ENCODE peak calls at places on chromosomes 1 and 21, in ten cellular contexts. One of them, this sample, is unnamed.

GRCh38 chr1:225597926-225598575 is 54.9 kb downstream of the ENAH start:
- DNase-seq in heart right ventricle: no peak
- DNase-seq in T-helper 2 cell: no peak
- DNase-seq in GM23338: no peak
- DNase-seq in WTC11: no peak
- DNase-seq in H4: peak
- DNase-seq in GM23248: peak
- DNase-seq in BJ: no peak
- DNase-seq in Caco-2: no peak
- DNase-seq in cardiac fibroblast: peak
- DNase-seq in this sample: no peak

GRCh38 chr1:216528816-216529215 is 105.6 kb upstream of the USH2A start:
- DNase-seq in GM23338: no peak
- DNase-seq in Caco-2: peak
- DNase-seq in T-helper 2 cell: no peak
- DNase-seq in BJ: no peak
- DNase-seq in heart right ventricle: no peak
- DNase-seq in cardiac fibroblast: no peak
- DNase-seq in H4: no peak
- DNase-seq in WTC11: no peak
- DNase-seq in GM23248: no peak
- DNase-seq in this sample: no peak

GRCh38 chr1:115229016-115229415 is 109.0 kb downstream of the NGF start:
- DNase-seq in WTC11: no peak
- DNase-seq in H4: no peak
- DNase-seq in T-helper 2 cell: no peak
- DNase-seq in GM23248: no peak
- DNase-seq in BJ: no peak
- DNase-seq in cardiac fibroblast: no peak
- DNase-seq in heart right ventricle: no peak
- DNase-seq in GM23338: no peak
- DNase-seq in Caco-2: no peak
- DNase-seq in this sample: no peak

GRCh38 chr21:26513212-26513611 is 59.9 kb downstream of the CYYR1 start:
- DNase-seq in GM23338: no peak
- DNase-seq in GM23248: peak
- DNase-seq in Caco-2: no peak
- DNase-seq in cardiac fibroblast: peak
- DNase-seq in WTC11: no peak
- DNase-seq in BJ: no peak
- DNase-seq in heart right ventricle: no peak
- DNase-seq in H4: peak
- DNase-seq in T-helper 2 cell: no peak
- DNase-seq in this sample: no peak

GRCh38 chr1:178174539-178174938 is 80.6 kb downstream of the RASAL2 start:
- DNase-seq in GM23338: no peak
- DNase-seq in Caco-2: no peak
- DNase-seq in heart right ventricle: no peak
- DNase-seq in BJ: no peak
- DNase-seq in WTC11: no peak
- DNase-seq in cardiac fibroblast: no peak
- DNase-seq in GM23248: no peak
- DNase-seq in H4: no peak
- DNase-seq in T-helper 2 cell: no peak
- DNase-seq in this sample: no peak

GRCh38 chr1:32871364-32872188 is 864 bp upstream of the FNDC5 start:
- DNase-seq in BJ: no peak
- DNase-seq in GM23338: peak
- DNase-seq in heart right ventricle: no peak
- DNase-seq in GM23248: peak
- DNase-seq in WTC11: no peak
- DNase-seq in Caco-2: no peak
- DNase-seq in T-helper 2 cell: no peak
- DNase-seq in H4: no peak
- DNase-seq in cardiac fibroblast: no peak
- DNase-seq in this sample: no peak

GRCh38 chr1:189269011-189269410 is 1208.7 kb downstream of the BRINP3 start:
- DNase-seq in WTC11: no peak
- DNase-seq in cardiac fibroblast: peak
- DNase-seq in T-helper 2 cell: no peak
- DNase-seq in Caco-2: no peak
- DNase-seq in BJ: no peak
- DNase-seq in GM23248: no peak
- DNase-seq in H4: peak
- DNase-seq in heart right ventricle: no peak
- DNase-seq in GM23338: peak
- DNase-seq in this sample: no peak

GRCh38 chr1:26851106-26851684 is 11.8 kb upstream of the SFN start:
- DNase-seq in BJ: no peak
- DNase-seq in cardiac fibroblast: no peak
- DNase-seq in GM23248: peak
- DNase-seq in WTC11: no peak
- DNase-seq in Caco-2: no peak
- DNase-seq in heart right ventricle: no peak
- DNase-seq in T-helper 2 cell: no peak
- DNase-seq in H4: no peak
- DNase-seq in GM23338: peak
- DNase-seq in this sample: no peak

GRCh38 chr1:225745231-225745630 is 32.4 kb upstream of the SRP9 start:
- DNase-seq in heart right ventricle: no peak
- DNase-seq in Caco-2: no peak
- DNase-seq in BJ: no peak
- DNase-seq in cardiac fibroblast: no peak
- DNase-seq in T-helper 2 cell: no peak
- DNase-seq in GM23248: no peak
- DNase-seq in WTC11: no peak
- DNase-seq in GM23338: no peak
- DNase-seq in H4: no peak
- DNase-seq in this sample: no peak

GRCh38 chr1:7885513-7886298 is 32.8 kb upstream of the UTS2 start:
- DNase-seq in Caco-2: peak
- DNase-seq in GM23338: peak
- DNase-seq in WTC11: peak
- DNase-seq in BJ: no peak
- DNase-seq in H4: no peak
- DNase-seq in T-helper 2 cell: no peak
- DNase-seq in GM23248: peak
- DNase-seq in cardiac fibroblast: no peak
- DNase-seq in heart right ventricle: no peak
- DNase-seq in this sample: peak

GRCh38 chr1:30654188-30654587 is 69.2 kb downstream of the MATN1 start:
- DNase-seq in heart right ventricle: no peak
- DNase-seq in Caco-2: no peak
- DNase-seq in GM23338: no peak
- DNase-seq in cardiac fibroblast: no peak
- DNase-seq in BJ: no peak
- DNase-seq in H4: no peak
- DNase-seq in GM23248: no peak
- DNase-seq in T-helper 2 cell: no peak
- DNase-seq in WTC11: no peak
- DNase-seq in this sample: no peak

GRCh38 chr1:25360596-25361581 is 22.8 kb downstream of the TMEM50A start:
- DNase-seq in cardiac fibroblast: peak
- DNase-seq in GM23338: no peak
- DNase-seq in GM23248: peak
- DNase-seq in T-helper 2 cell: no peak
- DNase-seq in WTC11: no peak
- DNase-seq in heart right ventricle: no peak
- DNase-seq in H4: peak
- DNase-seq in Caco-2: no peak
- DNase-seq in BJ: no peak
- DNase-seq in this sample: no peak

GRCh38 chr1:207007352-207008033 is 25.1 kb downstream of the C1orf116 start:
- DNase-seq in H4: peak
- DNase-seq in WTC11: no peak
- DNase-seq in T-helper 2 cell: no peak
- DNase-seq in cardiac fibroblast: peak
- DNase-seq in GM23248: peak
- DNase-seq in GM23338: no peak
- DNase-seq in Caco-2: peak
- DNase-seq in BJ: peak
- DNase-seq in heart right ventricle: no peak
- DNase-seq in this sample: no peak

GRCh38 chr1:40641601-40642242 is 23.8 kb downstream of the RIMS3 start:
- DNase-seq in GM23248: no peak
- DNase-seq in BJ: no peak
- DNase-seq in Caco-2: no peak
- DNase-seq in GM23338: no peak
- DNase-seq in T-helper 2 cell: no peak
- DNase-seq in heart right ventricle: no peak
- DNase-seq in H4: no peak
- DNase-seq in cardiac fibroblast: no peak
- DNase-seq in WTC11: no peak
- DNase-seq in this sample: no peak

GRCh38 chr1:77121503-77121902 is 97.7 kb downstream of the PIGK start:
- DNase-seq in Caco-2: no peak
- DNase-seq in WTC11: no peak
- DNase-seq in GM23248: no peak
- DNase-seq in cardiac fibroblast: no peak
- DNase-seq in T-helper 2 cell: no peak
- DNase-seq in H4: no peak
- DNase-seq in BJ: no peak
- DNase-seq in GM23338: no peak
- DNase-seq in heart right ventricle: no peak
- DNase-seq in this sample: no peak

GRCh38 chr1:170267317-170267716 is 121.6 kb downstream of the NTMT2 start:
- DNase-seq in WTC11: peak
- DNase-seq in GM23248: peak
- DNase-seq in cardiac fibroblast: peak
- DNase-seq in Caco-2: peak
- DNase-seq in H4: no peak
- DNase-seq in T-helper 2 cell: no peak
- DNase-seq in GM23338: peak
- DNase-seq in heart right ventricle: no peak
- DNase-seq in BJ: no peak
- DNase-seq in this sample: no peak

GRCh38 chr1:98546319-98546718 is 115.2 kb upstream of the SNX7 start:
- DNase-seq in T-helper 2 cell: no peak
- DNase-seq in BJ: no peak
- DNase-seq in GM23248: peak
- DNase-seq in GM23338: no peak
- DNase-seq in H4: no peak
- DNase-seq in Caco-2: no peak
- DNase-seq in cardiac fibroblast: no peak
- DNase-seq in heart right ventricle: no peak
- DNase-seq in WTC11: no peak
- DNase-seq in this sample: no peak

GRCh38 chr1:25006770-25007169 is 76.7 kb upstream of the RUNX3 start:
- DNase-seq in Caco-2: no peak
- DNase-seq in BJ: no peak
- DNase-seq in heart right ventricle: no peak
- DNase-seq in T-helper 2 cell: no peak
- DNase-seq in cardiac fibroblast: peak
- DNase-seq in GM23338: no peak
- DNase-seq in WTC11: no peak
- DNase-seq in GM23248: no peak
- DNase-seq in H4: no peak
- DNase-seq in this sample: peak

GRCh38 chr1:24021403-24022266 is 41.5 kb upstream of the SRSF10 start:
- DNase-seq in BJ: no peak
- DNase-seq in GM23248: peak
- DNase-seq in cardiac fibroblast: peak
- DNase-seq in H4: no peak
- DNase-seq in WTC11: no peak
- DNase-seq in Caco-2: peak
- DNase-seq in T-helper 2 cell: no peak
- DNase-seq in GM23338: no peak
- DNase-seq in heart right ventricle: peak
- DNase-seq in this sample: no peak

GRCh38 chr1:3081171-3081683 is 12.2 kb downstream of the PRDM16 start:
- DNase-seq in cardiac fibroblast: no peak
- DNase-seq in BJ: no peak
- DNase-seq in heart right ventricle: no peak
- DNase-seq in Caco-2: no peak
- DNase-seq in GM23338: no peak
- DNase-seq in WTC11: no peak
- DNase-seq in T-helper 2 cell: no peak
- DNase-seq in GM23248: no peak
- DNase-seq in H4: no peak
- DNase-seq in this sample: no peak

GRCh38 chr1:175922254-175922881 is 179.0 kb upstream of the TNR start:
- DNase-seq in H4: no peak
- DNase-seq in T-helper 2 cell: no peak
- DNase-seq in WTC11: no peak
- DNase-seq in heart right ventricle: no peak
- DNase-seq in Caco-2: no peak
- DNase-seq in cardiac fibroblast: no peak
- DNase-seq in GM23248: peak
- DNase-seq in BJ: no peak
- DNase-seq in GM23338: peak
- DNase-seq in this sample: no peak

GRCh38 chr1:61268546-61269243 is 186.3 kb downstream of the NFIA start:
- DNase-seq in T-helper 2 cell: no peak
- DNase-seq in GM23248: no peak
- DNase-seq in Caco-2: no peak
- DNase-seq in WTC11: no peak
- DNase-seq in heart right ventricle: no peak
- DNase-seq in GM23338: no peak
- DNase-seq in H4: no peak
- DNase-seq in cardiac fibroblast: no peak
- DNase-seq in BJ: no peak
- DNase-seq in this sample: peak

GRCh38 chr1:223137402-223138100 is 5.5 kb downstream of the TLR5 start:
- DNase-seq in Caco-2: no peak
- DNase-seq in BJ: no peak
- DNase-seq in heart right ventricle: no peak
- DNase-seq in GM23338: no peak
- DNase-seq in GM23248: peak
- DNase-seq in T-helper 2 cell: no peak
- DNase-seq in cardiac fibroblast: peak
- DNase-seq in H4: peak
- DNase-seq in WTC11: no peak
- DNase-seq in this sample: no peak

GRCh38 chr1:183318433-183318832 is 99.7 kb downstream of the NMNAT2 start:
- DNase-seq in H4: peak
- DNase-seq in BJ: peak
- DNase-seq in Caco-2: peak
- DNase-seq in T-helper 2 cell: no peak
- DNase-seq in GM23338: peak
- DNase-seq in cardiac fibroblast: peak
- DNase-seq in GM23248: peak
- DNase-seq in WTC11: peak
- DNase-seq in heart right ventricle: peak
- DNase-seq in this sample: no peak

GRCh38 chr1:204443871-204444581 is 32.4 kb upstream of the PPP1R15B start:
- DNase-seq in H4: no peak
- DNase-seq in heart right ventricle: no peak
- DNase-seq in Caco-2: no peak
- DNase-seq in T-helper 2 cell: no peak
- DNase-seq in GM23248: no peak
- DNase-seq in WTC11: no peak
- DNase-seq in GM23338: no peak
- DNase-seq in cardiac fibroblast: no peak
- DNase-seq in BJ: no peak
- DNase-seq in this sample: no peak